ENCODE peak calls at places on chromosomes 16 and 17, in six cellular contexts. One of them, this sample, is unnamed.

GRCh38 chr16:85870159-85870558 is 28.8 kb upstream of the IRF8 start:
- DNase-seq in foreskin fibroblast: no peak
- DNase-seq in IMR-90: no peak
- DNase-seq in AG09309: no peak
- DNase-seq in testis: no peak
- DNase-seq in tibial artery: no peak
- DNase-seq in this sample: no peak

GRCh38 chr16:50272111-50272571 is 5.8 kb downstream of the ADCY7 start:
- DNase-seq in AG09309: no peak
- DNase-seq in foreskin fibroblast: no peak
- DNase-seq in IMR-90: no peak
- DNase-seq in testis: no peak
- DNase-seq in tibial artery: no peak
- DNase-seq in this sample: no peak

GRCh38 chr16:85928411-85928820 is 29.5 kb downstream of the IRF8 start:
- DNase-seq in AG09309: no peak
- DNase-seq in IMR-90: peak; percentile 10
- DNase-seq in foreskin fibroblast: peak; percentile 73
- DNase-seq in tibial artery: peak; percentile 71
- DNase-seq in testis: peak; percentile 74
- DNase-seq in this sample: no peak

GRCh38 chr16:17273142-17273561 is 197.6 kb downstream of the XYLT1 start:
- DNase-seq in testis: no peak
- DNase-seq in AG09309: peak; percentile 83
- DNase-seq in tibial artery: no peak
- DNase-seq in IMR-90: peak; percentile 94
- DNase-seq in foreskin fibroblast: peak; percentile 76
- DNase-seq in this sample: peak; percentile 34

GRCh38 chr16:11128211-11129123 is 127.5 kb downstream of the SOCS1 start:
- DNase-seq in foreskin fibroblast: peak; percentile 63
- DNase-seq in testis: peak; percentile 34
- DNase-seq in IMR-90: peak; percentile 79
- DNase-seq in AG09309: peak; percentile 39
- DNase-seq in tibial artery: peak; percentile 66
- DNase-seq in this sample: no peak

GRCh38 chr17:12665263-12666210 is at the start of gene MYOCD:
- DNase-seq in AG09309: no peak
- DNase-seq in testis: peak; percentile 40
- DNase-seq in tibial artery: peak; percentile 83
- DNase-seq in IMR-90: peak; percentile 71
- DNase-seq in foreskin fibroblast: no peak
- DNase-seq in this sample: peak; percentile 50

GRCh38 chr16:15865742-15866141 is 8.9 kb upstream of the MYH11 start:
- DNase-seq in IMR-90: peak; percentile 73
- DNase-seq in testis: no peak
- DNase-seq in tibial artery: no peak
- DNase-seq in foreskin fibroblast: no peak
- DNase-seq in AG09309: no peak
- DNase-seq in this sample: peak; percentile 9

GRCh38 chr16:82082543-82083244 is 47.6 kb downstream of the HSD17B2 start:
- DNase-seq in IMR-90: peak; percentile 52
- DNase-seq in AG09309: no peak
- DNase-seq in testis: no peak
- DNase-seq in tibial artery: no peak
- DNase-seq in foreskin fibroblast: peak; percentile 68
- DNase-seq in this sample: peak; percentile 16

GRCh38 chr17:18008496-18009268 is 30.3 kb downstream of the ATPAF2 start:
- DNase-seq in foreskin fibroblast: peak; percentile 80
- DNase-seq in tibial artery: no peak
- DNase-seq in testis: no peak
- DNase-seq in AG09309: peak; percentile 50
- DNase-seq in IMR-90: peak; percentile 72
- DNase-seq in this sample: peak; percentile 38

GRCh38 chr16:2858245-2859025 is 465 bp upstream of the PRSS22 start:
- DNase-seq in foreskin fibroblast: no peak
- DNase-seq in tibial artery: peak; percentile 58
- DNase-seq in testis: no peak
- DNase-seq in IMR-90: no peak
- DNase-seq in AG09309: no peak
- DNase-seq in this sample: no peak

GRCh38 chr16:149024-149675 is 3.3 kb upstream of the HBZ start:
- DNase-seq in foreskin fibroblast: peak; percentile 39
- DNase-seq in AG09309: no peak
- DNase-seq in testis: no peak
- DNase-seq in IMR-90: peak; percentile 52
- DNase-seq in tibial artery: no peak
- DNase-seq in this sample: peak; percentile 36

GRCh38 chr16:4613636-4614570 is 785 bp downstream of the UBALD1 start:
- DNase-seq in IMR-90: peak; percentile 48
- DNase-seq in tibial artery: peak; percentile 71
- DNase-seq in foreskin fibroblast: peak; percentile 50
- DNase-seq in testis: no peak
- DNase-seq in AG09309: no peak
- DNase-seq in this sample: peak; percentile 6

GRCh38 chr17:31413871-31414589 is 22.6 kb downstream of the RAB11FIP4 start:
- DNase-seq in AG09309: peak; percentile 40
- DNase-seq in IMR-90: peak; percentile 83
- DNase-seq in tibial artery: no peak
- DNase-seq in testis: no peak
- DNase-seq in foreskin fibroblast: peak; percentile 66
- DNase-seq in this sample: peak; percentile 59

GRCh38 chr17:77018504-77018903 is 122.3 kb upstream of the SEC14L1 start:
- DNase-seq in testis: no peak
- DNase-seq in AG09309: no peak
- DNase-seq in tibial artery: no peak
- DNase-seq in foreskin fibroblast: no peak
- DNase-seq in IMR-90: no peak
- DNase-seq in this sample: no peak

GRCh38 chr16:58119509-58119845 is 9.7 kb downstream of the CFAP20 start:
- DNase-seq in testis: peak; percentile 85
- DNase-seq in AG09309: no peak
- DNase-seq in IMR-90: no peak
- DNase-seq in tibial artery: no peak
- DNase-seq in foreskin fibroblast: no peak
- DNase-seq in this sample: no peak

GRCh38 chr16:57277586-57277985 is 6.9 kb downstream of the PLLP start:
- DNase-seq in testis: no peak
- DNase-seq in IMR-90: peak; percentile 60
- DNase-seq in AG09309: no peak
- DNase-seq in foreskin fibroblast: peak; percentile 47
- DNase-seq in tibial artery: no peak
- DNase-seq in this sample: peak; percentile 61

GRCh38 chr17:8408371-8408770 is 10.7 kb upstream of the RNF222 start:
- DNase-seq in foreskin fibroblast: no peak
- DNase-seq in AG09309: no peak
- DNase-seq in tibial artery: peak; percentile 56
- DNase-seq in testis: no peak
- DNase-seq in IMR-90: no peak
- DNase-seq in this sample: no peak

GRCh38 chr17:17179371-17179827 is 26.7 kb downstream of the PLD6 start:
- DNase-seq in testis: no peak
- DNase-seq in tibial artery: no peak
- DNase-seq in IMR-90: peak; percentile 31
- DNase-seq in foreskin fibroblast: no peak
- DNase-seq in AG09309: no peak
- DNase-seq in this sample: no peak

GRCh38 chr17:31598921-31599571 is 207.6 kb downstream of the RAB11FIP4 start:
- DNase-seq in tibial artery: no peak
- DNase-seq in testis: no peak
- DNase-seq in foreskin fibroblast: no peak
- DNase-seq in AG09309: no peak
- DNase-seq in IMR-90: no peak
- DNase-seq in this sample: no peak

GRCh38 chr17:48241131-48241591 is 133.6 kb downstream of the SNX11 start:
- DNase-seq in tibial artery: no peak
- DNase-seq in IMR-90: peak; percentile 42
- DNase-seq in testis: no peak
- DNase-seq in AG09309: no peak
- DNase-seq in foreskin fibroblast: peak; percentile 76
- DNase-seq in this sample: peak; percentile 89

GRCh38 chr16:46765050-46765449 is 16.9 kb upstream of the MYLK3 start:
- DNase-seq in tibial artery: no peak
- DNase-seq in AG09309: peak; percentile 20
- DNase-seq in IMR-90: peak; percentile 76
- DNase-seq in foreskin fibroblast: no peak
- DNase-seq in testis: no peak
- DNase-seq in this sample: peak; percentile 69

GRCh38 chr16:425740-426114 is 278 bp downstream of the RAB11FIP3 start:
- DNase-seq in AG09309: no peak
- DNase-seq in IMR-90: no peak
- DNase-seq in testis: no peak
- DNase-seq in tibial artery: no peak
- DNase-seq in foreskin fibroblast: no peak
- DNase-seq in this sample: no peak

GRCh38 chr17:12588531-12588930 is 77.2 kb upstream of the MYOCD start:
- DNase-seq in AG09309: no peak
- DNase-seq in testis: no peak
- DNase-seq in IMR-90: no peak
- DNase-seq in tibial artery: no peak
- DNase-seq in foreskin fibroblast: no peak
- DNase-seq in this sample: no peak

GRCh38 chr17:72187544-72187943 is 66.7 kb downstream of the SOX9 start:
- DNase-seq in IMR-90: peak; percentile 9
- DNase-seq in foreskin fibroblast: no peak
- DNase-seq in AG09309: no peak
- DNase-seq in testis: peak; percentile 43
- DNase-seq in tibial artery: peak; percentile 74
- DNase-seq in this sample: no peak

GRCh38 chr16:89115216-89115949 is 21.7 kb downstream of the ACSF3 start:
- DNase-seq in tibial artery: peak; percentile 83
- DNase-seq in IMR-90: no peak
- DNase-seq in testis: peak; percentile 65
- DNase-seq in AG09309: no peak
- DNase-seq in foreskin fibroblast: no peak
- DNase-seq in this sample: peak; percentile 65

GRCh38 chr17:79667746-79668145 is 56.9 kb upstream of the RBFOX3 start:
- DNase-seq in tibial artery: peak; percentile 37
- DNase-seq in AG09309: no peak
- DNase-seq in foreskin fibroblast: no peak
- DNase-seq in IMR-90: no peak
- DNase-seq in testis: no peak
- DNase-seq in this sample: no peak

GRCh38 chr17:38982858-38983746 is 15.9 kb upstream of the FBXO47 start:
- DNase-seq in tibial artery: no peak
- DNase-seq in testis: peak; percentile 70
- DNase-seq in IMR-90: peak; percentile 75
- DNase-seq in AG09309: no peak
- DNase-seq in foreskin fibroblast: peak; percentile 51
- DNase-seq in this sample: peak; percentile 48

DNA sequence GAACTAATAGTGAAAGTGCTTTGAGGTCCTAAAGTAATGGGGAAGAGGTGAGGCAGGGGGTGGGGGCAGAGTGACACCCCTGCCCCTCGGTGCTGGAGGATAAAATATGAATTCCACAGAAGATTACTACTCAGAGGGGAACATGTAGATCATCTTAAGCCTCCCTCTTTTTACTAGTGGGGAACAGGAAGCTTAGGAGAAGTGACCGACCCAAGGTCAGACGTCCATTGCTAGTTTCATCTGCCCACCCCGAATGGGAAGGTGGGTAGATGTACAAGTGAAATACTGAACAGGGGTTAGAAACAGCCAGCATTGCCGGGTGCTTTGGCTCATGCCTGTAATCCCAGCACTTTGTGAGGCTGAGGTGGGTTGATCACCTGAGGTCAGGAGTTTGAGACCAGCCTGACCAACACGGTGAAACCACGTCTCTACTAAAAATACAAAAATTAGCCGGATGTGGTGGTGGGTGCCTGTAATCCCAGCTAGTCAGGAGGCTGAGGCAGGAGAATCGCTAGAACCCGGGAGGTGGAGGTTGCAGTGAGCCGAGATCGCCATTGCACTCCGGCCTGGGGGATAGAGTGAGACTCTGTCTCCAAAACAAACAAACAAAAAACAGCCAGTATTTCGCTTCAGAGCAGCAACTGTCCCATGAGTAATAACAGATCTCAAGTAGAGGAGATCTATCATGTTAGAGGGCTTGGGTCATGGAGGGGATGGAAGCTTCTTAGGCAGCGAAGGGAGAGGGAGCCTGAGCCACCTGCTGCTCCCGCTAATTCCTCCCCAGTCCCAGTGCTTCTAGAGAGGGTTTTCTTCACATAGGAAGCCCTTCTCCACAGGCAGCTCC is 1.2 kb upstream of the NR1D1 start:
- DNase-seq in tibial artery: no peak
- DNase-seq in testis: no peak
- DNase-seq in IMR-90: no peak
- DNase-seq in foreskin fibroblast: no peak
- DNase-seq in AG09309: no peak
- DNase-seq in this sample: no peak
- H3K4me3 ChIP-seq in tibial artery: peak overlapping the region; percentile 76
- H3K4me3 ChIP-seq in testis: peak overlapping the region; percentile 73
- H3K4me3 ChIP-seq in IMR-90: no peak overlapping the region
- H3K4me3 ChIP-seq in foreskin fibroblast: peak overlapping the region; percentile 78
- H3K4me3 ChIP-seq in AG09309: peak overlapping the region; percentile 93
- H3K4me3 ChIP-seq in this sample: no peak overlapping the region

GRCh38 chr16:13915033-13915635 is 4.8 kb upstream of the ERCC4 start:
- DNase-seq in foreskin fibroblast: no peak
- DNase-seq in AG09309: no peak
- DNase-seq in IMR-90: no peak
- DNase-seq in testis: no peak
- DNase-seq in tibial artery: no peak
- DNase-seq in this sample: no peak
- TF ChIP-seq CTCF in foreskin fibroblast: no peak
- TF ChIP-seq CTCF in AG09309: no peak
- TF ChIP-seq CTCF in IMR-90: no peak
- TF ChIP-seq CTCF in testis: no peak
- TF ChIP-seq CTCF in tibial artery: no peak
- TF ChIP-seq CTCF in this sample: no peak

GRCh38 chr17:73203788-73204479 is 11.1 kb downstream of the COG1 start:
- DNase-seq in foreskin fibroblast: no peak
- DNase-seq in testis: no peak
- DNase-seq in tibial artery: no peak
- DNase-seq in IMR-90: no peak
- DNase-seq in AG09309: no peak
- DNase-seq in this sample: no peak
- H3K4me3 ChIP-seq in foreskin fibroblast: no peak overlapping the region
- H3K4me3 ChIP-seq in testis: no peak overlapping the region
- H3K4me3 ChIP-seq in tibial artery: no peak overlapping the region
- H3K4me3 ChIP-seq in IMR-90: no peak overlapping the region
- H3K4me3 ChIP-seq in AG09309: no peak overlapping the region
- H3K4me3 ChIP-seq in this sample: no peak overlapping the region

GRCh38 chr17:59356543-59357218 is 25.2 kb downstream of the YPEL2 start:
- DNase-seq in testis: no peak
- DNase-seq in AG09309: no peak
- DNase-seq in foreskin fibroblast: no peak
- DNase-seq in tibial artery: no peak
- DNase-seq in IMR-90: peak; percentile 73
- DNase-seq in this sample: no peak

GRCh38 chr17:59357219-59357699 is 25.8 kb downstream of the YPEL2 start:
- DNase-seq in tibial artery: no peak
- DNase-seq in AG09309: no peak
- DNase-seq in foreskin fibroblast: no peak
- DNase-seq in testis: no peak
- DNase-seq in IMR-90: no peak
- DNase-seq in this sample: no peak

GRCh38 chr17:59353936-59354755 is 22.7 kb downstream of the YPEL2 start:
- DNase-seq in foreskin fibroblast: no peak
- DNase-seq in AG09309: no peak
- DNase-seq in testis: no peak
- DNase-seq in IMR-90: no peak
- DNase-seq in tibial artery: no peak
- DNase-seq in this sample: no peak

GRCh38 chr17:59355030-59355694 is 23.7 kb downstream of the YPEL2 start:
- DNase-seq in IMR-90: no peak
- DNase-seq in foreskin fibroblast: no peak
- DNase-seq in tibial artery: no peak
- DNase-seq in testis: no peak
- DNase-seq in AG09309: no peak
- DNase-seq in this sample: no peak

GRCh38 chr17:59355695-59356323 is 24.4 kb downstream of the YPEL2 start:
- DNase-seq in IMR-90: no peak
- DNase-seq in tibial artery: no peak
- DNase-seq in foreskin fibroblast: no peak
- DNase-seq in AG09309: no peak
- DNase-seq in testis: peak; percentile 56
- DNase-seq in this sample: no peak
- TF ChIP-seq CTCF in IMR-90: no peak
- TF ChIP-seq CTCF in tibial artery: no peak
- TF ChIP-seq CTCF in foreskin fibroblast: no peak
- TF ChIP-seq CTCF in AG09309: no peak
- TF ChIP-seq CTCF in testis: no peak
- TF ChIP-seq CTCF in this sample: no peak